ENCODE peak calls at places on chromosome 22, in four cellular contexts. O is hepatocyte, T is testis, Z is astrocyte of the spinal cord. J is an unnamed sample.

GRCh38 chr22:44609589-44609988 is 92.4 kb upstream of the PRR5 start:
- DNase-seq in Z (no peak), T (no peak), O (no peak), J (no peak)

GRCh38 chr22:19783531-19784395 is 23.2 kb downstream of the TBX1 start:
- DNase-seq in Z (no peak), T (no peak), O (no peak), J (no peak)

GRCh38 chr22:43891360-43892182 is at the start of gene PNPLA5:
- DNase-seq in O (peak), T (no peak), Z (no peak), J (no peak)

GRCh38 chr22:44914026-44914721 is 95.6 kb downstream of the PHF21B start:
- DNase-seq in T (no peak), Z (no peak), O (no peak), J (no peak)

GRCh38 chr22:33024626-33025025 is 33.6 kb downstream of the SYN3 start:
- DNase-seq in T (peak), Z (no peak), O (peak), J (no peak)

GRCh38 chr22:39622881-39623367 is 52.4 kb downstream of the CACNA1I start:
- DNase-seq in O (peak), Z (no peak), T (peak), J (peak)

GRCh38 chr22:20787223-20787622 is 13.3 kb downstream of the SERPIND1 start:
- DNase-seq in O (no peak), T (no peak), Z (no peak), J (no peak)

GRCh38 chr22:29243874-29244446 is 23.8 kb downstream of the RHBDD3 start:
- DNase-seq in O (no peak), Z (no peak), T (no peak), J (no peak)

GRCh38 chr22:42180349-42180842 is 49.8 kb upstream of the CYP2D6 start:
- DNase-seq in Z (peak), O (peak), T (peak), J (peak)

GRCh38 chr22:19868333-19868732 is 13.7 kb upstream of the GNB1L start:
- DNase-seq in O (no peak), T (no peak), Z (no peak), J (no peak)

GRCh38 chr22:44159811-44160210 is 20.9 kb upstream of the PARVG start:
- DNase-seq in T (no peak), Z (no peak), O (no peak), J (peak)

GRCh38 chr22:33918676-33919590 is 1.3 kb downstream of the LARGE1 start:
- DNase-seq in Z (no peak), T (no peak), O (no peak), J (peak)

GRCh38 chr22:49953027-49953679 is 7.4 kb upstream of the PIM3 start:
- DNase-seq in T (no peak), O (no peak), Z (no peak), J (no peak)

GRCh38 chr22:19942886-19943664 is 1.5 kb upstream of the TXNRD2 start:
- DNase-seq in O (peak), Z (peak), T (peak), J (peak)

GRCh38 chr22:32708835-32709234 is 92.7 kb upstream of the TIMP3 start:
- DNase-seq in T (no peak), Z (no peak), O (no peak), J (peak)

GRCh38 chr22:23203452-23204124 is 23.3 kb downstream of the BCR start:
- DNase-seq in Z (no peak), O (no peak), T (peak), J (no peak)

GRCh38 chr22:29744902-29745301 is 21.9 kb downstream of the ZMAT5 start:
- DNase-seq in T (peak), O (peak), Z (peak), J (no peak)

GRCh38 chr22:17213976-17214375 is 5.3 kb downstream of the ADA2 start:
- DNase-seq in O (peak), Z (peak), T (peak), J (peak)

GRCh38 chr22:40044870-40045834 is 50.4 kb downstream of the FAM83F start:
- DNase-seq in T (peak), O (peak), Z (peak), J (peak)

GRCh38 chr22:36546932-36547331 is 18.0 kb upstream of the EIF3D start:
- DNase-seq in O (peak), T (no peak), Z (peak), J (peak)

GRCh38 chr22:20430641-20431519 is 6.7 kb downstream of the SCARF2 start:
- DNase-seq in T (peak), Z (no peak), O (peak), J (no peak)

GRCh38 chr22:44691796-44692661 is 10.0 kb upstream of the PRR5 start:
- DNase-seq in Z (no peak), T (no peak), O (no peak), J (no peak)

GRCh38 chr22:44532466-44533025 is 34.5 kb upstream of the RTL6 start:
- DNase-seq in T (no peak), O (no peak), Z (no peak), J (no peak)

GRCh38 chr22:29056472-29056871 is 5.2 kb downstream of the C22orf31 start:
- DNase-seq in Z (no peak), O (no peak), T (no peak), J (no peak)

GRCh38 chr22:39468487-39469325 is 11.9 kb downstream of the MGAT3 start:
- DNase-seq in T (no peak), Z (no peak), O (peak), J (no peak)

GRCh38 chr22:41994506-41994905 is 4.1 kb upstream of the WBP2NL start:
- DNase-seq in Z (no peak), O (no peak), T (no peak), J (no peak)

GRCh38 chr22:25514436-25514835 is 50.0 kb upstream of the GRK3 start:
- DNase-seq in O (no peak), Z (no peak), T (no peak), J (no peak)

GRCh38 chr22:28438183-28438778 is 241.4 kb downstream of the TTC28 start:
- DNase-seq in Z (no peak), T (no peak), O (no peak), J (no peak)

GRCh38 chr22:20542736-20543135 is 35.3 kb downstream of the MED15 start:
- DNase-seq in T (no peak), Z (no peak), O (no peak), J (no peak)

GRCh38 chr22:39545310-39546063 is 12.9 kb upstream of the RPS19BP1 start:
- DNase-seq in O (peak), Z (peak), T (peak), J (peak)

GRCh38 chr22:39900306-39901227 is at the start of gene GRAP2:
- DNase-seq in T (no peak), Z (no peak), O (no peak), J (no peak)

GRCh38 chr22:47630741-47631534 is 868.5 kb downstream of the TBC1D22A start:
- DNase-seq in T (no peak), O (no peak), Z (no peak), J (no peak)

GRCh38 chr22:41240377-41241132 is at the start of gene CHADL:
- DNase-seq in O (no peak), Z (no peak), T (peak), J (no peak)

GRCh38 chr22:18905540-18906409 is at the start of gene DGCR6:
- DNase-seq in Z (no peak), O (no peak), T (no peak), J (no peak)

GRCh38 chr22:18962308-18962635 is 26.2 kb upstream of the PRODH start:
- DNase-seq in T (no peak), O (no peak), Z (no peak), J (no peak)

GRCh38 chr22:49869855-49870712 is 16.4 kb downstream of the ZBED4 start:
- DNase-seq in T (no peak), O (no peak), Z (no peak), J (no peak)

GRCh38 chr22:33920927-33921575 is 775 bp upstream of the LARGE1 start:
- DNase-seq in T (peak), O (peak), Z (peak), J (peak)

GRCh38 chr22:39537981-39538380 is 5.4 kb upstream of the RPS19BP1 start:
- DNase-seq in T (no peak), Z (no peak), O (no peak), J (no peak)

GRCh38 chr22:38433871-38434270 is 21.1 kb downstream of the KCNJ4 start:
- DNase-seq in T (no peak), Z (no peak), O (no peak), J (no peak)

GRCh38 chr22:38435960-38436359 is 19.0 kb downstream of the KCNJ4 start:
- DNase-seq in T (no peak), Z (no peak), O (no peak), J (no peak)

GRCh38 chr22:38437416-38437815 is 17.6 kb downstream of the KCNJ4 start:
- DNase-seq in Z (no peak), T (no peak), O (no peak), J (no peak)

GRCh38 chr22:38436629-38437395 is 18.2 kb downstream of the KCNJ4 start:
- DNase-seq in O (no peak), Z (no peak), T (no peak), J (no peak)

GRCh38 chr22:38435010-38435409 is 20.0 kb downstream of the KCNJ4 start:
- DNase-seq in T (no peak), Z (no peak), O (no peak), J (no peak)
- TF ChIP-seq CTCF in T (no peak), Z (no peak), O (no peak), J (no peak)

GRCh38 chr22:26589367-26589844 is 526 bp downstream of the TPST2 start:
- DNase-seq in T (peak), O (peak), Z (peak), J (no peak)

GRCh38 chr22:26589845-26590524 is at the start of gene TPST2:
- DNase-seq in Z (peak), O (peak), T (peak), J (peak)

GRCh38 chr22:26588749-26589366 is 1.1 kb downstream of the TPST2 start:
- DNase-seq in O (no peak), Z (no peak), T (no peak), J (no peak)

GRCh38 chr22:26586556-26587325 is 3.2 kb downstream of the TPST2 start:
- DNase-seq in O (no peak), T (peak), Z (no peak), J (no peak)

DNA sequence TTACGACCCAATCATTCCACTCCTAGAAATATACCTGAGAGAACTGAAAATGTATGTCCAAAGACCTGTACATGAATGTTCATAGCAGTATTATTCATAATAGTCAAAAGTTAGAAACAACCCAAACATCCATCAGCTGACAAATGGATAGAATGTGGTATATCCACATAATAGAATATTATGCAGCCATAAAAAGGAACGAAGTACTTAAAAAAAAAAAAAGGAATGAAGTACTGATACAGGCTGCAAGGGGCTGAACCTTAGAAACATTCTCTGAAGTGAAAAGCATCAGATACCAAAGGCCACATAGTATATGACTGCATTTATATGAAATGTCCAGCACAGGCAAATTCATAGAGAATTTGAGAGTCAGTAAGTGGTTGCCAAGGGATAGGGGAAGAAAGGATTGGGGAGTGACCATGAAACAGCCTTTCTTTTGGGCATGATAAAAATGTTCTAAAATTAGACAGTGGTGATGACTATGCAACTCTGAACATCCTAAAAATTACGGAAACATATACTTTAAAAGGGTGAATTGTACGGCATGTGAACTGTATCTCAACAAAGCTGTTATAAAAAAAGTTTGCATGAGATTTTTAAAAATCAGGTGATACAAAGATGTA is 1.8 kb downstream of the TPST2 start:
- DNase-seq in Z (no peak), T (no peak), O (no peak), J (peak)
- H3K4me3 ChIP-seq in Z (no peak), T (no peak), O (no peak), J (no peak)

GRCh38 chr22:45969414-45969799 is 7.6 kb downstream of the WNT7B start:
- DNase-seq in T (no peak), Z (no peak), O (no peak), J (no peak)
- TF ChIP-seq CTCF in T (no peak), Z (peak), O (no peak), J (no peak)

DNA sequence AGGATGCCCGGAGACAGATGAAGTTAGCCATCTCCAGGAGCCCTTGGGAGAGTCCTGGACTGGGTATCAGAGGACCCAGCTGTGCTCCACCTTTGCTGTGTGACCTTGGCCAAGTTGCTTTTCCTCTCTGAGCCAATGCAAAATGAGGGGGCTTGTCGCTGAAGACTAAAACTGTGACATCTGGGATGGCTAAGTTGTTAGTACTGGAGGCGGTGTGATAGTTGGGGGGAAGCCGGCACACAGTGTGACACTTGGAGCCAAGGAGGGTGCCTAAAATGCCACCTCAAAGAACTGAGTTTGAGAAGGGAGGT is 481 bp downstream of the INPP5J start:
- DNase-seq in T (no peak), O (no peak), Z (no peak), J (no peak)
- H3K4me3 ChIP-seq in T (peak), O (peak), Z (peak), J (peak)

GRCh38 chr22:21947040-21948014 is 5.3 kb downstream of the PPM1F start:
- DNase-seq in Z (peak), T (no peak), O (peak), J (peak)
- TF ChIP-seq CTCF in Z (peak), T (no peak), O (peak), J (peak)

GRCh38 chr22:30822216-30823014 is 127.7 kb downstream of the OSBP2 start:
- DNase-seq in T (no peak), O (peak), Z (no peak), J (no peak)

GRCh38 chr22:30821381-30821780 is 126.7 kb downstream of the OSBP2 start:
- DNase-seq in T (no peak), O (no peak), Z (no peak), J (no peak)

GRCh38 chr22:30824096-30824495 is 129.4 kb downstream of the OSBP2 start:
- DNase-seq in O (no peak), T (no peak), Z (no peak), J (no peak)

GRCh38 chr22:30821863-30822215 is 127.2 kb downstream of the OSBP2 start:
- DNase-seq in Z (no peak), O (no peak), T (no peak), J (no peak)

DNA sequence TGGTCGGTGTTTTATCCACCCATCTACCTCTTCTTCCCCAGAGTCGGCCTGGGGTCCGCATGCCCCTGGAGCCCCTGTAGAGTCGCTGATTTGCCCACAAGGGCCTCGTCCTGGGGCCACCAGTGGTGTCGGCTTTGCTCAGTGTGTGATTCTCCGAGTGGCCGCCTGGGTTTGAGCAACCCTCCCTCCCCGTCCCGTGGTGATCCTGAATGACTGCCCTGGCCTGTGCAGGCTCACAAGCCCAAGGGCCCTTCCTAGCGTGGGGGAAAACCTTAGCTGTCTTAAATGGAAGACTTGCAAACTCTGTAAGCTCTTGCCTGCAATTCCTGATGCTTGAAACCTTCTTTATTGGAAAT is 128.3 kb downstream of the OSBP2 start:
- DNase-seq in T (no peak), Z (no peak), O (no peak), J (no peak)
- H3K4me3 ChIP-seq in T (peak), Z (no peak), O (no peak), J (no peak)

GRCh38 chr22:24431309-24432034 is 4.1 kb downstream of the ADORA2A start:
- DNase-seq in T (no peak), O (no peak), Z (no peak), J (no peak)
- TF ChIP-seq CTCF in T (no peak), O (no peak), Z (no peak), J (no peak)

GRCh38 chr22:37659066-37659896 is 758 bp downstream of the PDXP start:
- DNase-seq in T (peak), Z (no peak), O (peak), J (no peak)

GRCh38 chr22:37660709-37661045 is 2.2 kb downstream of the PDXP start:
- DNase-seq in T (no peak), O (no peak), Z (no peak), J (no peak)

GRCh38 chr22:37662039-37662438 is 3.5 kb downstream of the PDXP start:
- DNase-seq in Z (no peak), T (no peak), O (no peak), J (no peak)

GRCh38 chr22:37659897-37660708 is 1.6 kb downstream of the PDXP start:
- DNase-seq in Z (no peak), T (no peak), O (no peak), J (no peak)

GRCh38 chr22:37661160-37661924 is 2.8 kb downstream of the PDXP start:
- DNase-seq in Z (peak), T (peak), O (peak), J (peak)
- H3K4me3 ChIP-seq in Z (no peak), T (no peak), O (no peak), J (peak)